ENCODE peak calls at places on chromosomes 11 and 22, in seven cellular contexts. One of them, this sample, is unnamed.

GRCh38 chr11:133810179-133810550 is 35.1 kb downstream of the SPATA19 start:
- DNase-seq in T-helper 1 cell: no peak
- DNase-seq in kidney glomerular epithelial cell: no peak
- DNase-seq in NCI-H1105 treated with DMSO at 0.1 percent for 48 hours: no peak
- DNase-seq in ecto neural progenitor cell: no peak
- DNase-seq in H9: no peak
- DNase-seq in D341Med: no peak
- DNase-seq in this sample: peak; percentile 10

GRCh38 chr11:100739636-100740035 is 52.5 kb downstream of the ARHGAP42 start:
- DNase-seq in kidney glomerular epithelial cell: peak; percentile 84
- DNase-seq in ecto neural progenitor cell: no peak
- DNase-seq in D341Med: no peak
- DNase-seq in H9: no peak
- DNase-seq in NCI-H1105 treated with DMSO at 0.1 percent for 48 hours: no peak
- DNase-seq in T-helper 1 cell: no peak
- DNase-seq in this sample: no peak

GRCh38 chr11:86592047-86592564 is 80.3 kb downstream of the ME3 start:
- DNase-seq in ecto neural progenitor cell: no peak
- DNase-seq in D341Med: no peak
- DNase-seq in T-helper 1 cell: no peak
- DNase-seq in kidney glomerular epithelial cell: no peak
- DNase-seq in NCI-H1105 treated with DMSO at 0.1 percent for 48 hours: no peak
- DNase-seq in H9: no peak
- DNase-seq in this sample: no peak

GRCh38 chr22:33869946-33870345 is 50.3 kb downstream of the LARGE1 start:
- DNase-seq in T-helper 1 cell: no peak
- DNase-seq in ecto neural progenitor cell: no peak
- DNase-seq in D341Med: no peak
- DNase-seq in NCI-H1105 treated with DMSO at 0.1 percent for 48 hours: no peak
- DNase-seq in kidney glomerular epithelial cell: no peak
- DNase-seq in H9: no peak
- DNase-seq in this sample: no peak

GRCh38 chr22:46480396-46480795 is 57.0 kb downstream of the CELSR1 start:
- DNase-seq in kidney glomerular epithelial cell: no peak
- DNase-seq in T-helper 1 cell: no peak
- DNase-seq in D341Med: no peak
- DNase-seq in ecto neural progenitor cell: no peak
- DNase-seq in H9: no peak
- DNase-seq in NCI-H1105 treated with DMSO at 0.1 percent for 48 hours: no peak
- DNase-seq in this sample: no peak

GRCh38 chr11:11493698-11494097 is 128.1 kb downstream of the GALNT18 start:
- DNase-seq in NCI-H1105 treated with DMSO at 0.1 percent for 48 hours: no peak
- DNase-seq in kidney glomerular epithelial cell: no peak
- DNase-seq in H9: no peak
- DNase-seq in D341Med: no peak
- DNase-seq in T-helper 1 cell: no peak
- DNase-seq in ecto neural progenitor cell: no peak
- DNase-seq in this sample: peak; percentile 7

GRCh38 chr11:103210543-103210942 is 101.3 kb downstream of the DYNC2H1 start:
- DNase-seq in H9: no peak
- DNase-seq in kidney glomerular epithelial cell: no peak
- DNase-seq in ecto neural progenitor cell: no peak
- DNase-seq in NCI-H1105 treated with DMSO at 0.1 percent for 48 hours: no peak
- DNase-seq in T-helper 1 cell: no peak
- DNase-seq in D341Med: no peak
- DNase-seq in this sample: no peak

GRCh38 chr11:19656140-19656541 is 56.5 kb upstream of the NAV2 start:
- DNase-seq in kidney glomerular epithelial cell: no peak
- DNase-seq in D341Med: no peak
- DNase-seq in ecto neural progenitor cell: no peak
- DNase-seq in H9: no peak
- DNase-seq in NCI-H1105 treated with DMSO at 0.1 percent for 48 hours: no peak
- DNase-seq in T-helper 1 cell: no peak
- DNase-seq in this sample: no peak

GRCh38 chr11:34749666-34750659 is 129.1 kb downstream of the EHF start:
- DNase-seq in T-helper 1 cell: no peak
- DNase-seq in D341Med: no peak
- DNase-seq in kidney glomerular epithelial cell: no peak
- DNase-seq in H9: no peak
- DNase-seq in ecto neural progenitor cell: no peak
- DNase-seq in NCI-H1105 treated with DMSO at 0.1 percent for 48 hours: no peak
- DNase-seq in this sample: no peak

GRCh38 chr11:8206251-8207079 is 37.6 kb upstream of the RIC3 start:
- DNase-seq in NCI-H1105 treated with DMSO at 0.1 percent for 48 hours: peak; percentile 99
- DNase-seq in D341Med: no peak
- DNase-seq in kidney glomerular epithelial cell: no peak
- DNase-seq in T-helper 1 cell: no peak
- DNase-seq in ecto neural progenitor cell: peak; percentile 73
- DNase-seq in H9: peak; percentile 77
- DNase-seq in this sample: peak; percentile 49

GRCh38 chr22:32622004-32622761 is 147.6 kb downstream of the FBXO7 start:
- DNase-seq in D341Med: no peak
- DNase-seq in T-helper 1 cell: no peak
- DNase-seq in NCI-H1105 treated with DMSO at 0.1 percent for 48 hours: no peak
- DNase-seq in ecto neural progenitor cell: peak; percentile 77
- DNase-seq in H9: peak; percentile 75
- DNase-seq in kidney glomerular epithelial cell: peak; percentile 35
- DNase-seq in this sample: no peak

GRCh38 chr11:119081682-119082081 is 3.0 kb upstream of the HMBS start:
- DNase-seq in ecto neural progenitor cell: no peak
- DNase-seq in NCI-H1105 treated with DMSO at 0.1 percent for 48 hours: no peak
- DNase-seq in H9: no peak
- DNase-seq in T-helper 1 cell: no peak
- DNase-seq in D341Med: no peak
- DNase-seq in kidney glomerular epithelial cell: no peak
- DNase-seq in this sample: no peak

GRCh38 chr22:37674951-37675929 is at the start of gene LGALS1:
- DNase-seq in kidney glomerular epithelial cell: peak; percentile 92
- DNase-seq in H9: peak; percentile 86
- DNase-seq in NCI-H1105 treated with DMSO at 0.1 percent for 48 hours: peak; percentile 50
- DNase-seq in ecto neural progenitor cell: peak; percentile 76
- DNase-seq in D341Med: peak; percentile 73
- DNase-seq in T-helper 1 cell: peak; percentile 88
- DNase-seq in this sample: no peak

GRCh38 chr22:23305321-23305910 is 125.1 kb downstream of the BCR start:
- DNase-seq in T-helper 1 cell: no peak
- DNase-seq in H9: no peak
- DNase-seq in ecto neural progenitor cell: no peak
- DNase-seq in D341Med: no peak
- DNase-seq in kidney glomerular epithelial cell: peak; percentile 21
- DNase-seq in NCI-H1105 treated with DMSO at 0.1 percent for 48 hours: no peak
- DNase-seq in this sample: no peak

GRCh38 chr11:121596195-121597145 is 143.7 kb upstream of the SORL1-AS1 start:
- DNase-seq in H9: no peak
- DNase-seq in ecto neural progenitor cell: no peak
- DNase-seq in NCI-H1105 treated with DMSO at 0.1 percent for 48 hours: no peak
- DNase-seq in D341Med: no peak
- DNase-seq in T-helper 1 cell: no peak
- DNase-seq in kidney glomerular epithelial cell: no peak
- DNase-seq in this sample: no peak

GRCh38 chr22:40220316-40221054 is 42.8 kb downstream of the TNRC6B start:
- DNase-seq in NCI-H1105 treated with DMSO at 0.1 percent for 48 hours: no peak
- DNase-seq in kidney glomerular epithelial cell: no peak
- DNase-seq in H9: peak; percentile 14
- DNase-seq in T-helper 1 cell: no peak
- DNase-seq in ecto neural progenitor cell: no peak
- DNase-seq in D341Med: no peak
- DNase-seq in this sample: no peak

GRCh38 chr22:29979645-29980303 is 96.8 kb downstream of the MTMR3 start:
- DNase-seq in T-helper 1 cell: no peak
- DNase-seq in H9: no peak
- DNase-seq in D341Med: no peak
- DNase-seq in NCI-H1105 treated with DMSO at 0.1 percent for 48 hours: peak; percentile 44
- DNase-seq in kidney glomerular epithelial cell: no peak
- DNase-seq in ecto neural progenitor cell: no peak
- DNase-seq in this sample: no peak